ENCODE peak calls at places on chromosomes 5 and 9, in nine cellular contexts. O is AG09309, M is neural crest cell, A is GM12865, X is mammary epithelial cell, Y is WTC11, Z is pancreas, H is kidney epithelial cell, W is AG04450. E is an unnamed sample.

GRCh38 chr5:33370135-33370472 is 70.7 kb upstream of the TARS1 start:
- DNase-seq in W (peak; percentile 82), X (peak; percentile 92), A (no peak), Y (no peak), O (peak; percentile 94), H (peak; percentile 49), M (no peak), Z (no peak), E (peak; percentile 76)

GRCh38 chr5:135426102-135427082 is 20.8 kb downstream of the DCANP1 start:
- DNase-seq in X (peak; percentile 49), W (no peak), Y (no peak), A (peak; percentile 64), M (no peak), O (no peak), Z (no peak), H (no peak), E (peak; percentile 82)

GRCh38 chr9:20783057-20784038 is 99.3 kb downstream of the FOCAD start:
- DNase-seq in A (no peak), H (no peak), Z (no peak), O (no peak), X (no peak), M (no peak), W (no peak), Y (no peak), E (no peak)

GRCh38 chr9:89532478-89532877 is 34.6 kb upstream of the SEMA4D start:
- DNase-seq in H (no peak), O (no peak), A (no peak), X (no peak), M (no peak), Y (no peak), Z (no peak), W (no peak), E (no peak)

GRCh38 chr9:79026311-79026710 is 545.5 kb upstream of the TLE4 start:
- DNase-seq in Y (no peak), H (peak; percentile 7), X (peak; percentile 95), A (peak; percentile 67), O (no peak), Z (no peak), W (no peak), M (no peak), E (peak; percentile 67)

GRCh38 chr9:114286146-114286679 is 36.7 kb upstream of the ORM1 start:
- DNase-seq in H (no peak), X (no peak), A (no peak), W (no peak), O (no peak), Y (peak; percentile 5), M (no peak), Z (no peak), E (no peak)

GRCh38 chr5:142109356-142110045 is 922 bp downstream of the NDFIP1 start:
- DNase-seq in Z (peak; percentile 10), W (no peak), M (no peak), H (no peak), Y (no peak), O (no peak), A (no peak), X (no peak), E (peak; percentile 55)

GRCh38 chr5:135005076-135005475 is 29.0 kb downstream of the PITX1 start:
- DNase-seq in O (no peak), Y (no peak), Z (no peak), A (no peak), X (no peak), M (no peak), H (no peak), W (no peak), E (no peak)

GRCh38 chr5:165779505-165779904 is 2274.1 kb downstream of the MAT2B start:
- DNase-seq in M (no peak), H (no peak), Y (no peak), Z (no peak), W (no peak), X (no peak), A (no peak), O (no peak), E (no peak)
- TF ChIP-seq CTCF in M (no peak), H (no peak), Y (no peak), Z (no peak), W (no peak), X (no peak), A (no peak), O (no peak), E (no peak)

DNA sequence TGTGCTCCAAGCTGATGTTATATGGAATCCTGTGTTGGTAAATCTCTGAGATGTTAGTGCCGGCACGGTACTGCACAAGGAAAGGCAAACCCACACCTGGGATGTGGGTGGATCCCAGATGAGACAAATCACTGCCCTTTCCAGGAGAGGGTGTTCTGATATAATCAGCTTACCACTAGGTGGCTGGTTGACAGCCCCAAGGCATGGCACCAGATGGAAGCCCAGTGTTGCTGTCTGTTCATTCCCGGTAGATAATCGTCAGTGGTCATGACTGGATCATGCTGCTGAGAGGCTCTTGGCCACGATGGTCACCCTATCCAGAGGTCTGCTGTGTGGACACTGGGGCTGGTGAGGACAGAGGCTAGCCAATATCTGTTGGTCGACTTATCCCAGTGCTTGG is 184.0 kb downstream of the CACNA1B start:
- DNase-seq in O (no peak), M (no peak), H (no peak), W (no peak), Y (no peak), Z (no peak), X (no peak), A (no peak), E (no peak)
- TF ChIP-seq CTCF in O (no peak), M (no peak), H (no peak), W (no peak), Y (no peak), Z (no peak), X (no peak), A (no peak), E (no peak)

DNA sequence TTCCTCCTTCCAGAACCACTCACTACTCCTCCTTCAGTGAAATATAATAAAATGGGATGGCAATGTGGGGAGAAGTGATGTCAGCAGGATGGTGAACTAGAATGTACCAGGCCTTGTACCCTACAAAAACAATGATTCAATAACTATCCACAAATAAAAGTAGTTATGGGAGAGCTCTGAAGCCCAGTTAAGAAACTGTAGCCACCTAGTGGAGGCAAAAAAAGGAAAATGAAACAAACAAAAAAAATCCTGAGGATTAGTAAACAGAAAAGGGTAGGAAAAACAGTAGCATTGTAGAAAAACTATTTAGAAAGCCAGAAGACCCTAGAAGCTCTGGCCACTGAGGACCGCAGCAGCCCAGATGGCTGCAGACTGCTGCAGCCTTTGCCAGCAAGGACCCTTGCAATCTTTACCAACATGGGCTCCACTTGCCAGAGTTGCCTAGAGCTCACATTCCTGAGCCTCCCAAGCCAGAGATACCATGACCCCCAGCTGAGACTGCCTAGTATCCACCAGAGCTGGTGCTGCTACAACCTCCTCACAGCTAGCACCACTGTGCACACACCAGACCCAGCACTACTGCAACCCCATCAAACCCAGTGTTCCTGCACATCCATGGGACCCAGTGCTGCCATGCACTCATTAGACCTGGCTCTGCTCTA is 259.7 kb upstream of the MSX2 start:
- DNase-seq in O (no peak), Z (no peak), Y (no peak), X (no peak), M (no peak), W (no peak), A (no peak), H (no peak), E (no peak)
- TF ChIP-seq CTCF in O (peak; percentile 28), Z (no peak), Y (no peak), X (peak; percentile 38), M (peak; percentile 54), W (peak; percentile 49), A (no peak), H (peak; percentile 14), E (peak; percentile 28)

GRCh38 chr5:14348142-14348541 is 205.0 kb downstream of the TRIO start:
- DNase-seq in M (no peak), Y (no peak), A (no peak), O (no peak), Z (no peak), H (no peak), X (no peak), W (peak; percentile 47), E (no peak)
- TF ChIP-seq CTCF in M (no peak), Y (no peak), A (no peak), O (no peak), Z (no peak), H (no peak), X (no peak), W (no peak), E (no peak)

DNA sequence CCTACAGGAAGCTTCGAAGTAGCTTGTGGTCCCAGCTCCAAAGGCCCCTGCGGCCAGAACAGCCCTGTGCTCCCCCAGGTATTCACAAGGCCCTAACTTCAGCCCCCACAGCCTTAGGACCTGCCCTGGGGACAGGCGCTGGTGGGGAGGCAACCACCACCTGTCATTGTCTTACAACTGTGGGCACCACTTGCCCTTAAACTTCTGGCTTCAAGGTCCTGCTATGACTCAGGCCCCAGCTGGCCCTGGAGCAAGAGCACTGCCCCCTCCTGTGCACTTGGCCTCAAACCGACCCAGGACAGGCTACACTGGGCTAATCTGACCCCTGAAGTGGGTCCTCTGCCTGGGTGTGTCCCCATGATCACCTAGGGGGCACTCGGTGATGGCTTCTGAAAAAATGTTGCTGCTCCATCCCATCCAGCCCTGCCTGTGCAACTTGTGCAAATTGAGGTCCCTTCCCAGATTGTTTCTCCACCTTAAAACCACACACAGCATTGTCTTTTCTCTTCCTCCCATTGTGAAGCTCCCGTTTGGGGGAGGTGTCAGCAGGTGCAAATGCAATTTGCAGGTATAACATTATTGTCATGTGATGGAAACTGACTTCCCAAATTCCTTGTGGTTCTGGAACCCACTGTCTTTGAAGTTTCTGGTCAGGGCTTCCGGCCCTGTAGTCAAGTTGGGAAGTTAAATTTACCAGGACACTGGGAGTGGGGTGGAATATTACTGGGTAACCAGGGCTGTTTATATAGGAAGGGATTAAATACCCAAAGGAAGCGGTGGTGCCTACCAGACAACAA is 1.1 kb upstream of the PROB1 start:
- DNase-seq in Y (no peak), M (no peak), X (no peak), H (no peak), O (no peak), W (no peak), A (peak; percentile 76), Z (no peak), E (peak; percentile 43)
- TF ChIP-seq CTCF in Y (no peak), M (no peak), X (no peak), H (peak; percentile 1), O (no peak), W (peak; percentile 6), A (no peak), Z (no peak), E (no peak)

GRCh38 chr5:149370878-149371277 is 8.2 kb downstream of the IL17B start:
- DNase-seq in X (no peak), Y (no peak), W (no peak), H (no peak), A (no peak), Z (no peak), O (no peak), M (no peak), E (peak; percentile 20)

GRCh38 chr5:149374303-149374702 is 4.8 kb downstream of the IL17B start:
- DNase-seq in X (no peak), Y (no peak), A (no peak), H (no peak), W (no peak), M (no peak), Z (no peak), O (no peak), E (no peak)

GRCh38 chr5:149372041-149372805 is 6.9 kb downstream of the IL17B start:
- DNase-seq in Y (no peak), A (no peak), W (no peak), X (no peak), O (no peak), H (no peak), M (no peak), Z (no peak), E (no peak)

GRCh38 chr5:149372932-149373331 is 6.2 kb downstream of the IL17B start:
- DNase-seq in W (no peak), H (no peak), Y (no peak), O (no peak), A (no peak), Z (no peak), M (no peak), X (no peak), E (no peak)

GRCh38 chr5:149371296-149371962 is 7.7 kb downstream of the IL17B start:
- DNase-seq in Y (peak; percentile 79), M (peak; percentile 49), W (no peak), H (no peak), Z (peak; percentile 61), X (peak; percentile 43), O (no peak), A (peak; percentile 70), E (peak; percentile 87)
- TF ChIP-seq CTCF in Y (peak; percentile 80), M (peak; percentile 75), W (peak; percentile 83), H (peak; percentile 94), Z (peak; percentile 68), X (peak; percentile 89), O (peak; percentile 88), A (peak; percentile 89), E (peak; percentile 94)